ENCODE peak calls at places on chromosomes 1 and 21, in five cellular contexts. L is stimulated activated CD8-positive, alpha-beta memory T cell treated with anti-CD3 and anti-CD28 coated beads, Interleukin-4, amount 100 ng/mL, for 1 hour; F is ascending aorta; C is cardiac muscle cell; K is amniotic stem cell. N is an unnamed sample.

GRCh38 chr1:204410764-204411450 is 710 bp downstream of the PPP1R15B start:
- DNase-seq in L (no peak), F (no peak), C (peak), K (no peak), N (peak)

GRCh38 chr1:179921981-179922380 is 32.6 kb upstream of the CEP350 start:
- DNase-seq in L (no peak), F (no peak), C (peak), K (no peak), N (no peak)

GRCh38 chr1:39959651-39960333 is 4.8 kb downstream of the MFSD2A start:
- DNase-seq in L (no peak), F (no peak), C (no peak), K (no peak), N (no peak)

GRCh38 chr1:205313681-205314308 is 7.8 kb downstream of the NUAK2 start:
- DNase-seq in L (no peak), F (no peak), C (peak), K (no peak), N (peak)

GRCh38 chr21:35503646-35504045 is 454.5 kb upstream of the RUNX1 start:
- DNase-seq in L (no peak), F (no peak), C (peak), K (no peak), N (peak)

GRCh38 chr1:24555591-24556413 is at the start of gene NCMAP:
- DNase-seq in L (no peak), F (no peak), C (no peak), K (no peak), N (no peak)

GRCh38 chr1:54277451-54278355 is 77.7 kb downstream of the MRPL37 start:
- DNase-seq in L (no peak), F (no peak), C (no peak), K (no peak), N (no peak)

GRCh38 chr1:47752048-47752451 is 245.1 kb downstream of the TRABD2B start:
- DNase-seq in L (no peak), F (peak), C (peak), K (no peak), N (no peak)

GRCh38 chr1:168136709-168137514 is at the start of gene GPR161:
- DNase-seq in L (no peak), F (no peak), C (peak), K (no peak), N (peak)

GRCh38 chr1:116911166-116911553 is 1.4 kb downstream of the PTGFRN start:
- DNase-seq in L (no peak), F (no peak), C (no peak), K (no peak), N (no peak)

GRCh38 chr1:2942410-2942809 is 78.9 kb upstream of the ACTRT2 start:
- DNase-seq in L (no peak), F (no peak), C (no peak), K (no peak), N (no peak)

GRCh38 chr1:42938596-42939184 is 20.0 kb downstream of the SLC2A1 start:
- DNase-seq in L (no peak), F (no peak), C (no peak), K (no peak), N (no peak)

GRCh38 chr1:12345350-12346217 is 115.8 kb downstream of the VPS13D start:
- DNase-seq in L (no peak), F (no peak), C (no peak), K (no peak), N (no peak)

GRCh38 chr21:29888437-29888836 is 51.4 kb downstream of the GRIK1 start:
- DNase-seq in L (no peak), F (no peak), C (no peak), K (no peak), N (no peak)

N was measured in fibroblast of pulmonary artery.